ENCODE peak calls at places on chromosome 11, in six cellular contexts. T is CD8-positive, alpha-beta T cell; K is Panc1; V is HCT116; H is colonic mucosa; N is CD8-positive, alpha-beta memory T cell. D is an unnamed sample.

GRCh38 chr11:45872513-45873356 is 12.7 kb upstream of the MAPK8IP1 start:
- DNase-seq in N (peak; percentile 53), T (peak; percentile 40), K (no peak), H (no peak), V (peak; percentile 41), D (no peak)

GRCh38 chr11:9708544-9708943 is 44.7 kb downstream of the SWAP70 start:
- DNase-seq in K (no peak), T (no peak), V (no peak), H (no peak), N (no peak), D (no peak)

GRCh38 chr11:57650739-57651090 is 1.0 kb upstream of the YPEL4 start:
- DNase-seq in N (no peak), T (no peak), K (no peak), V (no peak), H (no peak), D (no peak)

GRCh38 chr11:24697722-24698121 is 200.9 kb downstream of the LUZP2 start:
- DNase-seq in V (no peak), T (no peak), N (no peak), K (no peak), H (no peak), D (no peak)

GRCh38 chr11:27786331-27786730 is 86.1 kb upstream of the BDNF start:
- DNase-seq in H (no peak), N (no peak), V (no peak), K (no peak), T (no peak), D (no peak)

GRCh38 chr11:29224739-29225384 is 792.0 kb downstream of the KCNA4 start:
- DNase-seq in T (no peak), N (no peak), K (no peak), V (no peak), H (no peak), D (no peak)

GRCh38 chr11:2156416-2157182 is 4.4 kb downstream of the INS start:
- DNase-seq in H (peak; percentile 76), N (no peak), T (peak; percentile 49), K (peak; percentile 39), V (no peak), D (peak; percentile 67)

GRCh38 chr11:111320728-111321568 is 22.6 kb downstream of the POU2AF3 start:
- DNase-seq in H (no peak), T (no peak), N (no peak), K (no peak), V (no peak), D (no peak)

GRCh38 chr11:117443269-117444186 is 115.9 kb downstream of the CEP164 start:
- DNase-seq in H (peak; percentile 27), K (no peak), T (no peak), N (no peak), V (no peak), D (peak; percentile 57)

GRCh38 chr11:2576536-2576935 is 123.3 kb downstream of the KCNQ1OT1 start:
- DNase-seq in K (no peak), N (peak; percentile 39), T (no peak), V (no peak), H (no peak), D (no peak)

GRCh38 chr11:66692446-66692845 is 14.8 kb upstream of the RBM4B start:
- DNase-seq in K (no peak), T (no peak), H (no peak), N (peak; percentile 39), V (no peak), D (no peak)

GRCh38 chr11:122882809-122883681 is 486 bp downstream of the JHY start:
- DNase-seq in H (peak; percentile 54), V (peak; percentile 68), K (peak; percentile 82), N (peak; percentile 74), T (peak; percentile 51), D (peak; percentile 59)

GRCh38 chr11:121535122-121535796 is 82.5 kb upstream of the SORL1-AS1 start:
- DNase-seq in H (no peak), V (no peak), K (no peak), T (no peak), N (no peak), D (no peak)

GRCh38 chr11:121497176-121497995 is 44.6 kb upstream of the SORL1-AS1 start:
- DNase-seq in N (no peak), H (peak; percentile 29), V (no peak), K (no peak), T (no peak), D (peak; percentile 41)

GRCh38 chr11:125364085-125364822 is 131.8 kb downstream of the FEZ1 start:
- DNase-seq in V (no peak), T (no peak), H (no peak), K (no peak), N (no peak), D (no peak)

GRCh38 chr11:17012712-17013547 is 1.3 kb downstream of the PLEKHA7 start:
- DNase-seq in T (no peak), H (peak; percentile 74), V (peak; percentile 12), K (peak; percentile 76), N (no peak), D (peak; percentile 46)

GRCh38 chr11:11722246-11722645 is 100.4 kb upstream of the GALNT18 start:
- DNase-seq in N (no peak), T (no peak), H (no peak), K (no peak), V (no peak), D (no peak)

GRCh38 chr11:78140392-78141077 is 1.1 kb upstream of the ALG8 start:
- DNase-seq in K (no peak), N (no peak), H (no peak), T (no peak), V (no peak), D (no peak)

GRCh38 chr11:66936326-66936725 is 21.9 kb downstream of the PC start:
- DNase-seq in N (no peak), V (no peak), K (no peak), H (no peak), T (no peak), D (no peak)

GRCh38 chr11:9344046-9344680 is 29.8 kb upstream of the TMEM41B start:
- DNase-seq in K (no peak), N (no peak), T (no peak), H (no peak), V (no peak), D (no peak)

GRCh38 chr11:32891657-32892354 is 805 bp upstream of the QSER1 start:
- DNase-seq in V (no peak), T (no peak), K (no peak), H (peak; percentile 53), N (no peak), D (no peak)

GRCh38 chr11:132032555-132032954 is 662.1 kb downstream of the NTM start:
- DNase-seq in V (no peak), N (no peak), K (no peak), H (no peak), T (no peak), D (no peak)

GRCh38 chr11:130390071-130390758 is 38.2 kb downstream of the ADAMTS8 start:
- DNase-seq in H (no peak), N (no peak), K (peak; percentile 54), V (peak; percentile 24), T (no peak), D (no peak)

GRCh38 chr11:62713343-62713742 is 5.9 kb downstream of the GNG3 start:
- DNase-seq in T (no peak), N (no peak), K (no peak), V (no peak), H (peak; percentile 63), D (peak; percentile 66)

DNA sequence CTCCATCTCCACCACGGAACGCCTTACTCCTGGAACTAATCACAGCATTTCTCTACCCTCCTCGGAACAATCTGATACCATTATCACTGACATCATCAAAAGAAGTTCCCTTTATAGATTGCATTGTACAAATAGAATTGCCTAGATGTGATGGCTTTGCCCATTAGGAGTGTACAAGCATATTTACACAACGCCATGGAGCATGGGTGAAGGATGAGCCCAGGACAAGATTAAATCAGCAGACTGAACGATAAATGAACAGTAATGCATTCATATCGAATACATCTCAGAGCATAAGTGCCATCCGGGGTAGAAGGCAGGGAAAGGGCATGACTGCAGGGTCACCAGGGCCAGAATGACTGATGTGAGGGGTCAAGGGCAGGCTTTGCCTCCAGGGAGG is 57.3 kb downstream of the KIRREL3 start:
- DNase-seq in V (no peak), T (no peak), H (no peak), N (no peak), K (no peak), D (no peak)
- H3K27me3 ChIP-seq in V (no peaks in the 10 kb centered on the region), T (no peaks in the 10 kb centered on the region), H (no peaks in the 10 kb centered on the region), N (no peaks in the 10 kb centered on the region), K (peaks cover 2% of the 10 kb centered on the region), D (no peaks in the 10 kb centered on the region)

GRCh38 chr11:72579816-72580647 is 94.2 kb downstream of the PDE2A start:
- DNase-seq in V (no peak), K (no peak), T (no peak), N (peak; percentile 17), H (no peak), D (no peak)

GRCh38 chr11:72578991-72579815 is 95.0 kb downstream of the PDE2A start:
- DNase-seq in K (no peak), N (peak; percentile 27), H (no peak), T (no peak), V (no peak), D (no peak)

GRCh38 chr11:72582206-72583176 is 91.7 kb downstream of the PDE2A start:
- DNase-seq in H (no peak), T (no peak), V (no peak), K (no peak), N (peak; percentile 20), D (no peak)

GRCh38 chr11:72581067-72581466 is 93.2 kb downstream of the PDE2A start:
- DNase-seq in V (no peak), K (no peak), H (no peak), N (peak; percentile 15), T (no peak), D (no peak)

DNA sequence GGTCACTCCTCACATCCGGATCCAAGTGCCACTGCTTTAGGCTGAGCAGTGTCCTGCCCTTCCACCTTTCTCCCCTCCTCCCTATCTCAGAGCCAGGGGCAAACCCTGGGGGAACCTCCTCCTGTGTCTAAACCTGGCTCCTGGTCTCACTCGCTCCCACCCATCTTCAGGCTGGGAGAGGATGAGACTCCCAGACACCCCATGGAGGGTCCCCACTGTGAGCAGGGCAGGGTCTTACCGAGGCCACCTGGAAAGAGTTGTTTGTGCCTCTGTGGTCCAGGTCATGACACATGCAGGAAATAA is 93.6 kb downstream of the PDE2A start:
- DNase-seq in K (no peak), V (no peak), N (peak; percentile 7), T (no peak), H (no peak), D (no peak)
- H3K4me3 ChIP-seq in K (no peak overlapping the region), V (no peak overlapping the region), N (no peak overlapping the region), T (no peak overlapping the region), H (no peak overlapping the region), D (no peak overlapping the region)

GRCh38 chr11:562046-562645 is 1.4 kb downstream of the RASSF7 start:
- DNase-seq in N (peak; percentile 51), T (no peak), H (no peak), K (no peak), V (no peak), D (no peak)
- H3K4me1 ChIP-seq in N (peaks cover 18% of the 10 kb centered on the region), T (peaks cover 19% of the 10 kb centered on the region), H (peaks cover 13% of the 10 kb centered on the region), K (peaks cover 41% of the 10 kb centered on the region), V (peaks cover 55% of the 10 kb centered on the region), D (peaks cover 4% of the 10 kb centered on the region)

GRCh38 chr11:79439430-79439892 is 1.4 kb downstream of the TENM4 start:
- DNase-seq in T (no peak), K (no peak), N (no peak), H (peak; percentile 19), V (no peak), D (no peak)

GRCh38 chr11:79437274-79437980 is 3.4 kb downstream of the TENM4 start:
- DNase-seq in H (peak; percentile 57), N (no peak), K (no peak), V (no peak), T (no peak), D (peak; percentile 45)

GRCh38 chr11:79436911-79437273 is 3.9 kb downstream of the TENM4 start:
- DNase-seq in V (no peak), N (no peak), K (no peak), H (no peak), T (no peak), D (no peak)

GRCh38 chr11:79438631-79439429 is 2.0 kb downstream of the TENM4 start:
- DNase-seq in V (no peak), K (no peak), T (no peak), H (peak; percentile 21), N (no peak), D (no peak)

GRCh38 chr11:79437981-79438630 is 2.7 kb downstream of the TENM4 start:
- DNase-seq in V (no peak), T (no peak), H (peak; percentile 18), N (no peak), K (no peak), D (no peak)
- H3K27me3 ChIP-seq in V (no peaks in the 10 kb centered on the region), T (peaks cover 13% of the 10 kb centered on the region), H (peaks cover 62% of the 10 kb centered on the region), N (peaks cover 17% of the 10 kb centered on the region), K (peaks cover 68% of the 10 kb centered on the region), D (peaks cover 6% of the 10 kb centered on the region)

D was measured in lung.